ENCODE peak calls at places on chromosome 10, in nine cellular contexts. M is PC-3; W is heart left ventricle; S is MM.1S; T is ovary; P is CD4-positive, alpha-beta T cell; C is cardiac muscle cell; K is lung; A is astrocyte. X is an unnamed sample. For H3K9me3, the result is how much of the 10 kb centered on the place peaks cover.

GRCh38 chr10:13627459-13628310 is 40.9 kb downstream of the PRPF18 start:
- DNase-seq in M (no peak), W (no peak), S (no peak), T (no peak), P (no peak), C (peak), K (no peak), A (no peak), X (no peak)

GRCh38 chr10:79403441-79404230 is 41.8 kb downstream of the ZCCHC24 start:
- DNase-seq in M (peak), W (peak), S (no peak), T (no peak), P (no peak), C (peak), K (no peak), A (peak), X (no peak)

GRCh38 chr10:88158506-88159123 is 295.2 kb downstream of the PTEN start:
- DNase-seq in M (no peak), W (no peak), S (no peak), T (no peak), P (no peak), C (no peak), K (no peak), A (no peak), X (no peak)

GRCh38 chr10:28177944-28178637 is 124.8 kb downstream of the MPP7 start:
- DNase-seq in M (no peak), W (no peak), S (peak), T (no peak), P (no peak), C (no peak), K (no peak), A (no peak), X (no peak)

GRCh38 chr10:123140164-123140982 is 4.6 kb downstream of the HMX3 start:
- DNase-seq in M (no peak), W (no peak), S (no peak), T (no peak), P (no peak), C (no peak), K (no peak), A (no peak), X (no peak)

GRCh38 chr10:24642921-24643678 is 80.6 kb downstream of the ARHGAP21 start:
- DNase-seq in M (peak), W (peak), S (peak), T (no peak), P (no peak), C (peak), K (no peak), A (peak), X (no peak)

GRCh38 chr10:15387021-15387420 is 15.9 kb upstream of the FAM171A1 start:
- DNase-seq in M (no peak), W (no peak), S (no peak), T (no peak), P (no peak), C (no peak), K (no peak), A (no peak), X (no peak)

GRCh38 chr10:6128591-6129383 is 40.0 kb downstream of the RBM17 start:
- DNase-seq in M (no peak), W (no peak), S (peak), T (peak), P (no peak), C (peak), K (no peak), A (no peak), X (no peak)

GRCh38 chr10:129365767-129366400 is 101.2 kb upstream of the MGMT start:
- DNase-seq in M (no peak), W (no peak), S (no peak), T (no peak), P (no peak), C (no peak), K (peak), A (no peak), X (no peak)

GRCh38 chr10:42419789-42420188 is 218.6 kb downstream of the ZNF33B start:
- DNase-seq in M (no peak), W (no peak), S (no peak), T (no peak), P (no peak), C (no peak), K (no peak), A (no peak), X (no peak)

GRCh38 chr10:112950714-112951348 is 784 bp downstream of the TCF7L2 start:
- DNase-seq in M (peak), W (peak), S (peak), T (peak), P (peak), C (peak), K (peak), A (peak), X (no peak)

GRCh38 chr10:132063432-132063831 is 2.3 kb upstream of the JAKMIP3 start:
- DNase-seq in M (no peak), W (no peak), S (no peak), T (no peak), P (no peak), C (no peak), K (no peak), A (no peak), X (no peak)

GRCh38 chr10:81576336-81576735 is 298.7 kb upstream of the NRG3 start:
- DNase-seq in M (no peak), W (no peak), S (no peak), T (no peak), P (no peak), C (no peak), K (no peak), A (no peak), X (no peak)

GRCh38 chr10:110758898-110759297 is 112.8 kb upstream of the PDCD4 start:
- DNase-seq in M (peak), W (peak), S (no peak), T (no peak), P (no peak), C (peak), K (no peak), A (peak), X (no peak)

GRCh38 chr10:51867956-51868355 is 168.6 kb upstream of the CSTF2T start:
- DNase-seq in M (peak), W (no peak), S (no peak), T (no peak), P (no peak), C (peak), K (no peak), A (peak), X (no peak)

GRCh38 chr10:49023752-49024151 is 84.1 kb upstream of the LRRC18 start:
- DNase-seq in M (no peak), W (no peak), S (no peak), T (peak), P (no peak), C (peak), K (no peak), A (no peak), X (no peak)

GRCh38 chr10:121171825-121172224 is 320.7 kb downstream of the WDR11 start:
- DNase-seq in M (no peak), W (no peak), S (no peak), T (no peak), P (no peak), C (no peak), K (no peak), A (no peak), X (no peak)

GRCh38 chr10:43667736-43668371 is 19.2 kb upstream of the ZNF32 start:
- DNase-seq in M (no peak), W (no peak), S (no peak), T (no peak), P (no peak), C (no peak), K (no peak), A (no peak), X (no peak)

GRCh38 chr10:13099144-13099665 is 758 bp upstream of the OPTN start:
- DNase-seq in M (peak), W (peak), S (peak), T (peak), P (peak), C (peak), K (no peak), A (no peak), X (peak)

GRCh38 chr10:83935337-83935736 is 204.0 kb upstream of the GHITM start:
- DNase-seq in M (no peak), W (no peak), S (no peak), T (no peak), P (no peak), C (no peak), K (no peak), A (no peak), X (no peak)

GRCh38 chr10:71752391-71753090 is 20.8 kb downstream of the VSIR start:
- DNase-seq in M (no peak), W (no peak), S (peak), T (no peak), P (no peak), C (no peak), K (no peak), A (no peak), X (no peak)

GRCh38 chr10:76197293-76197692 is 765.9 kb downstream of the LRMDA start:
- DNase-seq in M (no peak), W (no peak), S (no peak), T (no peak), P (no peak), C (no peak), K (no peak), A (no peak), X (no peak)

GRCh38 chr10:122674781-122675180 is 24.9 kb downstream of the C10orf120 start:
- DNase-seq in M (no peak), W (peak), S (no peak), T (no peak), P (no peak), C (no peak), K (no peak), A (no peak), X (no peak)

GRCh38 chr10:3666525-3667302 is 118.3 kb downstream of the KLF6 start:
- DNase-seq in M (no peak), W (no peak), S (no peak), T (no peak), P (peak), C (no peak), K (peak), A (no peak), X (no peak)

GRCh38 chr10:4663162-4663992 is 162.6 kb upstream of the AKR1E2 start:
- DNase-seq in M (peak), W (peak), S (no peak), T (peak), P (no peak), C (peak), K (peak), A (peak), X (no peak)

GRCh38 chr10:104127411-104127810 is 5.4 kb downstream of the SFR1 start:
- DNase-seq in M (no peak), W (peak), S (peak), T (no peak), P (no peak), C (no peak), K (no peak), A (no peak), X (peak)

GRCh38 chr10:79595510-79595909 is 15.2 kb upstream of the SFTPA1 start:
- DNase-seq in M (no peak), W (no peak), S (no peak), T (no peak), P (no peak), C (no peak), K (no peak), A (no peak), X (no peak)

GRCh38 chr10:69633673-69634635 is 3.9 kb downstream of the FAM241B start:
- DNase-seq in M (no peak), W (no peak), S (no peak), T (peak), P (no peak), C (no peak), K (no peak), A (no peak), X (no peak)

GRCh38 chr10:50605280-50606270 is 18.2 kb downstream of the SGMS1 start:
- DNase-seq in M (peak), W (peak), S (peak), T (peak), P (no peak), C (peak), K (peak), A (peak), X (no peak)

GRCh38 chr10:122515588-122516231 is 44.8 kb upstream of the DMBT1 start:
- DNase-seq in M (no peak), W (peak), S (no peak), T (no peak), P (peak), C (peak), K (no peak), A (peak), X (peak)

GRCh38 chr10:51705774-51706173 is 6.4 kb upstream of the CSTF2T start:
- DNase-seq in M (no peak), W (no peak), S (no peak), T (no peak), P (no peak), C (no peak), K (no peak), A (no peak), X (no peak)

GRCh38 chr10:126433351-126433750 is 45.1 kb upstream of the ADAM12 start:
- DNase-seq in M (peak), W (no peak), S (no peak), T (no peak), P (no peak), C (no peak), K (no peak), A (peak), X (no peak)

GRCh38 chr10:29183304-29183918 is 105.5 kb upstream of the LYZL1 start:
- DNase-seq in M (no peak), W (no peak), S (no peak), T (no peak), P (no peak), C (no peak), K (no peak), A (no peak), X (no peak)

GRCh38 chr10:104688251-104688650 is 47.2 kb downstream of the SORCS3 start:
- DNase-seq in M (no peak), W (no peak), S (no peak), T (no peak), P (no peak), C (no peak), K (no peak), A (no peak), X (no peak)

GRCh38 chr10:49734676-49735075 is 27.4 kb downstream of the OGDHL start:
- DNase-seq in M (peak), W (no peak), S (no peak), T (no peak), P (no peak), C (no peak), K (peak), A (no peak), X (no peak)

GRCh38 chr10:128751284-128751683 is 625.1 kb upstream of the MKI67 start:
- DNase-seq in M (peak), W (no peak), S (no peak), T (no peak), P (no peak), C (peak), K (peak), A (peak), X (no peak)

GRCh38 chr10:84012831-84013458 is 126.4 kb upstream of the GHITM start:
- DNase-seq in M (no peak), W (no peak), S (peak), T (no peak), P (no peak), C (no peak), K (no peak), A (no peak), X (no peak)

GRCh38 chr10:101223274-101224059 is 5.8 kb downstream of the LBX1 start:
- DNase-seq in M (no peak), W (no peak), S (no peak), T (no peak), P (no peak), C (no peak), K (no peak), A (no peak), X (no peak)

GRCh38 chr10:116486774-116487448 is 58.8 kb upstream of the PNLIP start:
- DNase-seq in M (no peak), W (no peak), S (no peak), T (no peak), P (no peak), C (no peak), K (no peak), A (no peak), X (no peak)

GRCh38 chr10:116490028-116490662 is 55.6 kb upstream of the PNLIP start:
- DNase-seq in M (peak), W (no peak), S (peak), T (no peak), P (no peak), C (peak), K (no peak), A (no peak), X (no peak)
- TF ChIP-seq CTCF in M (peak), W (peak), S (peak), T (no peak), P (peak), C (peak), K (no peak), A (peak), X (peak)

DNA sequence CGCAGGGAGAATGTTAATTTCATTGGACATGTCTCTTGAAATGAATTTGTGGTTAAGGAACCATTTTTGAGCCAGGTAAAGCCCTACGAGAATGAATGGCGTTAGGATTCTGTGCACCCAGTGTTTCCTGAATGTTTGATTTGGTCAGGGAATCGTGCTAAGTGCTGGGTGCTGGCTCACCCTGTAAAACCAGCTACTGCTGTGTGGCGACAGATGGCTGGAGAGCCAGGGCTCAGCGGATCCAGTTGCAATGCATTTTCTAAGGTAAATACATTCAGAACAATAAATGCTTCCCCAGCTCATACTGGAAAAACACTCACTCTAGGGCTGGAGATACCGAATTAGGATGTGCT is 355.5 kb downstream of the GLRX3 start:
- DNase-seq in M (no peak), W (no peak), S (no peak), T (no peak), P (peak), C (no peak), K (no peak), A (no peak), X (no peak)
- H3K9me3 ChIP-seq in M (under half), W (under half), S (under half), T (under half), P (under half), C (under half), K (under half), A (under half), X (under half)

DNA sequence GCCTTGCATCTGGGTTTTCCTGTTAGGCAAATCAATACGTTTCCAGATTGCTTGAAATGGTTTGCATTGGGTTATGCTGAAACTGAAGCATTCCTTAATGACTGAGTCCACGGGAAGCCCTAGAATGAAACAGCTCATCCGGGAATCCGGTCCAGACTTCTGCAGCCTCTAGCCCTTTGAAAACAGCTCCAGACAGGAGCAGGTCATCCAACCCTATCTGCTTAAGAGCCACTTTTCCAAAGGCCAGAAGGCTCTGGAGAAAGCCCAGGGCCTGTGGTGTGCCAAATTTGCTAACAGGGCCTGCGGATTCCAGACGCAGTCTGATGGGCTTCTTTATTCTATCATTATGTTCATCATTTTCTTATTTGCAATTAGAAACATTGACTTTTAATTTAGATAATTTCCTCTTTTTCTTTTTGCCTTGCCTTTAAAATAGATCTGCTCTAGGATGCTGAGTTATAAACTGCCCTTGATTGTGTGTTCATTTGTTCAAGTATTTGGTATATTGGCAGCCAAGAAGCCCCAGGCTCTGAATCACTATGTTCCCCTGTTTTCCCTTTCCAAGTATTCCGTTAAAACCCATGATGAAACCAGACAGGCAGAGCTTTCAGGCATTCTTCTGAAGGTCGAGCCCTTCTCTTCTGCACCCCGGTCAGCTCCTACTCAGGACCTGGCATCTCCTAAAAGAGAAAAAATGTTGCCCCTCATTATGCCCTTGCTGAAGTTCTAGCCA is 265.3 kb downstream of the SKIDA1 start:
- DNase-seq in M (no peak), W (peak), S (no peak), T (peak), P (no peak), C (peak), K (no peak), A (no peak), X (no peak)
- TF ChIP-seq CTCF in M (no peak), W (no peak), S (no peak), T (no peak), P (no peak), C (no peak), K (no peak), A (no peak), X (no peak)

GRCh38 chr10:1474376-1475094 is 262.8 kb downstream of the ADARB2 start:
- DNase-seq in M (no peak), W (no peak), S (no peak), T (no peak), P (no peak), C (no peak), K (no peak), A (no peak), X (no peak)
- H3K9me3 ChIP-seq in M (under half), W (under half), S (under half), T (under half), P (under half), C (under half), K (under half), A (under half), X (under half)

GRCh38 chr10:46030091-46030937 is at the start of gene NCOA4:
- DNase-seq in M (peak), W (peak), S (peak), T (peak), P (peak), C (peak), K (peak), A (peak), X (peak)
- TF ChIP-seq CTCF in M (peak), W (peak), S (peak), T (peak), P (peak), C (peak), K (peak), A (peak), X (peak)

GRCh38 chr10:23193435-23194074 is 1.4 kb downstream of the PTF1A start:
- DNase-seq in M (no peak), W (no peak), S (no peak), T (no peak), P (no peak), C (no peak), K (no peak), A (no peak), X (no peak)

GRCh38 chr10:23195846-23196200 is 3.7 kb downstream of the PTF1A start:
- DNase-seq in M (no peak), W (no peak), S (no peak), T (no peak), P (no peak), C (no peak), K (no peak), A (no peak), X (no peak)

GRCh38 chr10:23192741-23193434 is 776 bp downstream of the PTF1A start:
- DNase-seq in M (no peak), W (no peak), S (no peak), T (no peak), P (no peak), C (no peak), K (no peak), A (no peak), X (no peak)

GRCh38 chr10:23194966-23195845 is 3.1 kb downstream of the PTF1A start:
- DNase-seq in M (no peak), W (no peak), S (no peak), T (no peak), P (no peak), C (no peak), K (no peak), A (no peak), X (no peak)

GRCh38 chr10:23194471-23194965 is 2.4 kb downstream of the PTF1A start:
- DNase-seq in M (no peak), W (no peak), S (no peak), T (no peak), P (no peak), C (no peak), K (no peak), A (no peak), X (no peak)
- H3K9me3 ChIP-seq in M (under half), W (under half), S (under half), T (under half), P (under half), C (under half), K (under half), A (under half), X (under half)

GRCh38 chr10:73814896-73815718 is 3.7 kb upstream of the NDST2 start:
- DNase-seq in M (peak), W (no peak), S (no peak), T (no peak), P (no peak), C (no peak), K (no peak), A (no peak), X (no peak)
- TF ChIP-seq CTCF in M (peak), W (no peak), S (no peak), T (no peak), P (peak), C (no peak), K (no peak), A (no peak), X (no peak)

GRCh38 chr10:33621143-33621542 is 286.7 kb upstream of the NRP1 start:
- DNase-seq in M (no peak), W (no peak), S (no peak), T (no peak), P (no peak), C (no peak), K (no peak), A (no peak), X (no peak)

GRCh38 chr10:33618196-33618595 is 283.7 kb upstream of the NRP1 start:
- DNase-seq in M (no peak), W (no peak), S (no peak), T (no peak), P (no peak), C (no peak), K (no peak), A (no peak), X (no peak)

GRCh38 chr10:33623677-33624076 is 289.2 kb upstream of the NRP1 start:
- DNase-seq in M (no peak), W (no peak), S (no peak), T (no peak), P (no peak), C (no peak), K (no peak), A (no peak), X (no peak)
- H3K9me3 ChIP-seq in M (under half), W (under half), S (under half), T (under half), P (under half), C (under half), K (under half), A (under half), X (under half)

GRCh38 chr10:118827466-118828155 is 72.8 kb upstream of the CACUL1 start:
- DNase-seq in M (no peak), W (no peak), S (no peak), T (no peak), P (no peak), C (no peak), K (no peak), A (no peak), X (no peak)
- TF ChIP-seq CTCF in M (peak), W (no peak), S (peak), T (no peak), P (peak), C (peak), K (no peak), A (no peak), X (no peak)